ENCODE peak calls at places on chromosome 12, in four cellular contexts. N is endothelial cell of umbilical vein, O is endothelial cell, Y is heart right ventricle. E is an unnamed sample.

GRCh38 chr12:103470664-103471063 is 25.1 kb downstream of the C12orf42 start:
- DNase-seq in N (no peak), O (no peak), Y (no peak), E (no peak)

GRCh38 chr12:55829967-55830600 is 697 bp upstream of the DNAJC14 start:
- DNase-seq in N (peak), O (peak), Y (peak), E (peak)

GRCh38 chr12:51593539-51593938 is 2.5 kb downstream of the SCN8A start:
- DNase-seq in N (peak), O (peak), Y (no peak), E (no peak)

GRCh38 chr12:42766754-42767153 is 177.2 kb upstream of the PRICKLE1 start:
- DNase-seq in N (no peak), O (no peak), Y (no peak), E (no peak)

GRCh38 chr12:109538191-109538863 is 35.0 kb downstream of the MMAB start:
- DNase-seq in N (no peak), O (no peak), Y (no peak), E (no peak)

GRCh38 chr12:120761581-120761980 is 36.0 kb downstream of the ACADS start:
- DNase-seq in N (no peak), O (no peak), Y (no peak), E (no peak)

GRCh38 chr12:118377891-118378470 is 1.6 kb downstream of the SUDS3 start:
- DNase-seq in N (peak), O (peak), Y (peak), E (peak)

GRCh38 chr12:104454997-104455396 is 1.8 kb upstream of the CHST11 start:
- DNase-seq in N (peak), O (no peak), Y (no peak), E (no peak)

GRCh38 chr12:2318286-2318685 is 265.5 kb downstream of the CACNA1C start:
- DNase-seq in N (no peak), O (no peak), Y (no peak), E (no peak)

GRCh38 chr12:126076515-126076914 is 1011.3 kb downstream of the AACS start:
- DNase-seq in N (no peak), O (no peak), Y (no peak), E (no peak)

GRCh38 chr12:119008691-119009221 is 27.4 kb downstream of the SRRM4 start:
- DNase-seq in N (no peak), O (no peak), Y (no peak), E (no peak)

GRCh38 chr12:84757978-84758377 is 154.6 kb downstream of the SLC6A15 start:
- DNase-seq in N (no peak), O (no peak), Y (no peak), E (no peak)

GRCh38 chr12:18907154-18907553 is 169.2 kb downstream of the CAPZA3 start:
- DNase-seq in N (no peak), O (no peak), Y (no peak), E (no peak)

GRCh38 chr12:52454411-52455201 is 2.7 kb upstream of the KRT6B start:
- DNase-seq in N (no peak), O (no peak), Y (no peak), E (no peak)

GRCh38 chr12:26863515-26863914 is 30.5 kb upstream of the ITPR2 start:
- DNase-seq in N (peak), O (no peak), Y (no peak), E (no peak)

GRCh38 chr12:69972136-69972535 is 147.1 kb downstream of the MYRFL start:
- DNase-seq in N (no peak), O (no peak), Y (no peak), E (no peak)

GRCh38 chr12:12612403-12612802 is 727 bp downstream of the CREBL2 start:
- DNase-seq in N (peak), O (peak), Y (no peak), E (peak)

DNA sequence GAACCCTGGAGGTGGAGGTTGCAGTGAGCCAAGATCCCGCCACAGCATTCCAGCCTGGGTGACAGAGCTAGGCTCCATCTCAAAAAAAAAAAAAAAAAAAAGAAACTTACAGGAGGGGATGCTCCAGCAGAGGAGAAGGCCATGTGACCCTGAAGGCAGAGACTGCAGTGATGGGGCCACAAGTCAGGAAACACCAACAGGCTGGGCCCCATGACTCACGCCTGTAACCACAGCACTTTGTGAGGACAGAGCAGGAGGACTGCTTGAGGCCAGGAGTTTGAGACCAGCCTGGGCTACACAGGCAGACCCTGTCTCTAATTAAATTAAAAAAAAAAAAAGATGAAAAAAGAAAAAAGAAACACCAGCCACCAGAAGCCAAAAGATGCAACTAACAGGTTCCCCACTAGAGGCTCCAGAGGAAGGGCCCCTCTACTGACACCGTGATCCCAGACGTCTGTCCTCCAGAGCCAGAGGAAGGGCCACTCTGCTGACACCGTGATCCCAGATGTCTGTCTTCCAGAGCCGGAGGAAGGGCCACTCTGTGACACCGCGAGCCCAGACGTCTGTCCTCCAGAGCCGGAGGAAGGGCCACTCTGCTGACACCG is 9.1 kb upstream of the GLT1D1 start:
- DNase-seq in N (no peak), O (peak), Y (no peak), E (no peak)
- TF ChIP-seq CTCF in N (no peak), O (no peak), Y (no peak), E (no peak)

DNA sequence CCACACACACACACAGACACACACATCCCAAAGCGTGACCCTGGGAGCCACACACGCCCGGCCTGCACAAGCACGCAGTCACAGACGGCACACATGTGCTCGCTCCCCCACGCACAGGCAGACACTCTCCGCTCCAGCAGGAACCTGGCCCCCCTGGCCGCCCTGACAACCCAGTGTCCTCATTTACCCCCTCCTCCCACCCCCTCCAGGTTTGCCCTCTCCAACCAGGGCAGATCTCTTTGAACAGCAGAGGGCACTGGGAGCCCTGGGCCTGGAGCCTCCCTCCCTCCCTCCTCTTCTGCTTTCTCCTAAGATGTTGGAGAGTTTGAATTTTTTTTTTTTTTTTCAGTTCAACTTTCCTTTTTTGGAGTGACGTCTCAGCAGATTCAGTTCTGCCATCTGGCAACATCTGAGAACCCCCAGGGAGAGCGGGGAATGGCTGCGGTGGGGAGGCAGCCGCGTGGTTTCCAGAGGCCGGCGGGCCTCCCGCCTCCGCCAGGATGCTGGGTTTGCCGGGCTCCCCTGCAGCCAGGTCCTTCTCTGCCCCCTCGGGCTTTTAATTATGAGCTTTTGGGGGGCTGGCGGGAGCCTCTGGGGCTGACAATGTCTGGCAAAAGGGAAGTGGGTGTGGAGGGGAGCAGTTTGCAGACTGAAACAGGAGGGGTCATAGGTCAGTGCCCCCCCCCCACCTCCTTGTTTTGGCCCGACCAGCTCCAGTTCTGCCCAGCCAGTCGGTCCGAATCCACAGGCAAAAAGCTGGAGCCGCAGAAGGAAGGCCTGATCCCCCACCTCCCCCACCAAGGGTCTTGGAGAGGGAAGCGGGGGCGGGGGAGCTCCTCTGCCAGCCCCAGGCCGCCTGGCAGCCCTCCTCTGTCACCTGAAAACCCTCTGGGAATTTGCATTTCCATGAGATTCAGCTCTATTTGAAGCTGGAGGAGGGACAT is 1.3 kb upstream of the NCOR2 start:
- DNase-seq in N (no peak), O (no peak), Y (peak), E (peak)
- TF ChIP-seq CTCF in N (no peak), O (no peak), Y (peak), E (peak)

GRCh38 chr12:57089259-57090245 is 638 bp downstream of the NAB2 start:
- DNase-seq in N (peak), O (peak), Y (peak), E (peak)

GRCh38 chr12:57090456-57090855 is 1.5 kb downstream of the NAB2 start:
- DNase-seq in N (no peak), O (no peak), Y (no peak), E (peak)

GRCh38 chr12:57092529-57092862 is 3.6 kb downstream of the NAB2 start:
- DNase-seq in N (no peak), O (no peak), Y (no peak), E (no peak)

GRCh38 chr12:57091633-57092528 is 3.0 kb downstream of the NAB2 start:
- DNase-seq in N (no peak), O (no peak), Y (no peak), E (no peak)

DNA sequence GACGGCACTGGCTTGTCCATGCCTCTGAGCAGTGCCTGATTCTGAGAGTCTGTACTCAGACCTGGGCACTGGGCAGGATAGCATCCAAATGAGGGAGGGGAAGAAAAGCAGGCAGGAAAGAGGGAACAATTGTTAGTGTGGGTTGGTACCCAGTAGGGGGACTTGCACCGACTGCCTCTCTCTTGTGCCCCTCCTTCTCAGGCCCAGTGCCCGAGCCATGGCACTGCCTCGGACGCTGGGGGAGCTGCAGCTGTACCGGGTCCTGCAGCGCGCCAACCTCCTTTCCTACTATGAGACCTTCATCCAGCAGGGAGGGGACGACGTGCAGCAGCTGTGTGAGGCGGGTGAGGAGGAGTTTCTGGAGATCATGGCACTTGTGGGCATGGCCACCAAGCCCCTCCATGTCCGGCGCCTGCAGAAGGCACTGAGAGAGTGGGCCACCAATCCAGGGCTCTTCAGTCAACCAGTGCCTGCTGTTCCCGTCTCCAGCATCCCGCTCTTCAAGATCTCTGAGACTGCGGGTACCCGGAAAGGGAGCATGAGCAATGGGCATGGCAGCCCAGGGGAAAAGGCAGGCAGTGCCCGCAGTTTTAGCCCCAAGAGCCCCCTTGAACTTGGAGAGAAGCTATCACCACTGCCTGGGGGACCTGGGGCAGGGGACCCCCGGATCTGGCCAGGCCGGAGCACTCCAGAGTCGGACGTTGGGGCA is 2.2 kb downstream of the NAB2 start:
- DNase-seq in N (no peak), O (no peak), Y (no peak), E (peak)
- TF ChIP-seq CTCF in N (no peak), O (no peak), Y (peak), E (no peak)

GRCh38 chr12:47378907-47379306 is 299.1 kb upstream of the AMIGO2 start:
- DNase-seq in N (peak), O (no peak), Y (no peak), E (no peak)

GRCh38 chr12:47383942-47384341 is 304.2 kb upstream of the AMIGO2 start:
- DNase-seq in N (peak), O (no peak), Y (no peak), E (no peak)

GRCh38 chr12:47378222-47378582 is 298.4 kb upstream of the AMIGO2 start:
- DNase-seq in N (peak), O (no peak), Y (no peak), E (no peak)

GRCh38 chr12:47385587-47385986 is 305.8 kb upstream of the AMIGO2 start:
- DNase-seq in N (no peak), O (no peak), Y (no peak), E (no peak)

GRCh38 chr12:47382305-47382704 is 302.5 kb upstream of the AMIGO2 start:
- DNase-seq in N (no peak), O (no peak), Y (no peak), E (no peak)
- TF ChIP-seq CTCF in N (no peak), O (no peak), Y (no peak), E (no peak)

GRCh38 chr12:97363693-97364092 is 98.9 kb upstream of the RMST start:
- DNase-seq in N (no peak), O (no peak), Y (no peak), E (no peak)

GRCh38 chr12:97368462-97369150 is 94.0 kb upstream of the RMST start:
- DNase-seq in N (no peak), O (no peak), Y (no peak), E (no peak)
- TF ChIP-seq CTCF in N (no peak), O (no peak), Y (no peak), E (no peak)

DNA sequence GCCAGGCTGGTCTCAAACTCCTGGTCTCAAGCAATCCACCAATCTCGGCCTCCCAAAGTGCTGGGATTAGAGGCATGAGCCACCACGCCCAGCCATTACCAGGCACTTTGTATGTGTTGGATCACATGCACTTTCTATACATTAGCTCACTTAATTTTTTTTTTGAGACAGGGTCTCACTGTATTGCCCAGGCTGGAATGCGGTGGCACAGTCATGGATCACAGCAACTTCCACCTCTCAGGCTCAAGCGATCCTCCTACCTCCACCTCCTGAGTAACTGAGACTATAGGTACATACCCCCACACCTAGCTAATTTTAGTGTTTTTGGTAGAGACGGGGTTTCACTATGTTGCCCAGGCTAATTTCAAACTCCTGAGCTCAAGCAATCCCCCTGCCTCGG is 203.0 kb upstream of the MYL2 start:
- DNase-seq in N (no peak), O (no peak), Y (no peak), E (no peak)
- TF ChIP-seq CTCF in N (no peak), O (no peak), Y (no peak), E (no peak)

E was measured in GM10248.